ENCODE peak calls at places on chromosome 4, in nine cellular contexts. I is CD4-positive, CD25-positive, alpha-beta regulatory T cell; M is endodermal cell; W is lung; O is heart right ventricle; U is PC-3; J is RWPE1; K is GM23338; Y is HCT116. A is an unnamed sample.

GRCh38 chr4:24794916-24795665 is at the start of gene SOD3:
- DNase-seq in O (peak), U (peak), M (peak), K (peak), W (peak), J (no peak), Y (no peak), I (no peak), A (no peak)

GRCh38 chr4:184769285-184769825 is 35.5 kb upstream of the CENPU start:
- DNase-seq in I (no peak), K (no peak), W (no peak), M (no peak), Y (no peak), J (no peak), U (no peak), O (no peak), A (no peak)

GRCh38 chr4:6938237-6938636 is 28.6 kb downstream of the TBC1D14 start:
- DNase-seq in O (peak), I (no peak), W (no peak), K (no peak), Y (no peak), J (no peak), M (no peak), U (no peak), A (no peak)

GRCh38 chr4:182212211-182212761 is 30.9 kb upstream of the TENM3 start:
- DNase-seq in O (peak), W (peak), J (no peak), M (no peak), I (no peak), K (peak), Y (no peak), U (no peak), A (no peak)

GRCh38 chr4:102779204-102779603 is 18.4 kb upstream of the MANBA start:
- DNase-seq in M (no peak), U (no peak), W (no peak), J (no peak), O (no peak), Y (no peak), K (no peak), I (no peak), A (no peak)

GRCh38 chr4:112099701-112100289 is 45.5 kb upstream of the FAM241A start:
- DNase-seq in Y (peak), O (no peak), U (peak), M (peak), I (peak), K (peak), J (peak), W (no peak), A (no peak)

GRCh38 chr4:103375278-103375677 is 177.1 kb upstream of the CENPE start:
- DNase-seq in I (no peak), W (no peak), Y (peak), K (no peak), M (no peak), J (peak), O (no peak), U (peak), A (no peak)

GRCh38 chr4:168188754-168189153 is 96.4 kb downstream of the ANXA10 start:
- DNase-seq in U (no peak), W (no peak), O (no peak), J (no peak), Y (no peak), K (no peak), M (no peak), I (no peak), A (no peak)

GRCh38 chr4:128285085-128286023 is 2.3 kb downstream of the PGRMC2 start:
- DNase-seq in O (no peak), J (no peak), Y (no peak), W (no peak), I (no peak), M (no peak), U (peak), K (no peak), A (no peak)

DNA sequence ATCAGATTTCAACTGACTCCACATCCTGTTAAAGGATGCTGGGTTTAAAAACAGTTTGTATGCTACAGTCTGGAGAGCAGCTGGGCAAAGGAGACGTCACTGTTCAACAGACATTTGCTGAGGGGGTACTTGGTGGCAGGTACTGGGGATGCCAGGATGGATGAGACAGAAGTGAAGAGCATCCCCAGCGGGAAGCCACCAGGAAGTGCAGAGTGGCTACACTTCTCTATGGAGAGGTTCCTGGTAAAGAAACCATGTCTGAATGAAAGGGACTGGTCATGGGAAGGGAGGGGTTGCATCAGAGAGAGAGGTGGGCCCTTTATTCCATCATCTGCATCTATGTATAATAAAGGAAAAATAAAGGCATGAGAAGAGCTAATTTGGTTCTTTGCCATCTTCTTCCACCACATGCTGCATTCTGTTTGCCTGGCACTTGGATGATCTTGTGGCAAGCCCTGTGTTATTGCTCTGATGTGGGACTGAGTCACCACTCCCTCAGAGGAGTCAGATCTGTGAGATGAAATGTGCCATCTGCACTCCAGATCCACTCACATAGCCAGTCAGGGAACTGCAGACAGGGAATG is 144.9 kb downstream of the SOWAHB start:
- DNase-seq in O (no peak), M (no peak), W (no peak), U (peak), Y (peak), I (no peak), K (no peak), J (peak), A (peak)
- H3K27ac ChIP-seq in O (peak), M (no peak), W (no peak), U (peak), Y (peak), I (no peak), K (peak), J (peak), A (peak)

DNA sequence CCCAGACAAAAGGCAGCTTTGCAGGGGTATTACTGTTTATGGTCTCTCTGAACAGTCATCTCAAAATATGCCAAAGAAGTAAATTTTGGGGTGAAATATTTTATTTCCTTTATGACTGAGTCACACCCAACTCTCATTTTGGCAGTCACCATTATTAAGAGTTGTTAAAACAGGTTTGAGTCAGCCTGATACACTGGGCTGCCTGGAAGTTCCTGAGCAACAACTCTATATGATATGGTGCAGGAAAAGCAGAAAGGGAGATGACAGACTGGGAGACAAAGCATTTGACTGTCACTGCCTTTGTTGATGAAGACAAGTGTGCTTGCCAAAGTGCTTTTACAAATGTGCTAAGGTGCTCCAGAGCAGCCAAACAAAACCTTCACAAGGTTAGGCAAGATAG is 1263.5 kb downstream of the PCDH7 start:
- DNase-seq in J (no peak), M (no peak), I (no peak), K (no peak), Y (no peak), U (no peak), W (no peak), O (no peak), A (peak)
- H3K27ac ChIP-seq in J (no peak), M (no peak), I (no peak), K (no peak), Y (no peak), U (no peak), W (no peak), O (no peak), A (no peak)

GRCh38 chr4:74197123-74197522 is 39.2 kb downstream of the MTHFD2L start:
- DNase-seq in I (no peak), K (no peak), Y (no peak), W (no peak), U (peak), O (no peak), M (no peak), J (no peak), A (no peak)
- H3K27ac ChIP-seq in I (no peak), K (no peak), Y (no peak), W (no peak), U (peak), O (no peak), M (no peak), J (no peak), A (no peak)

GRCh38 chr4:87119965-87120364 is 100.5 kb downstream of the KLHL8 start:
- DNase-seq in I (no peak), O (no peak), Y (no peak), J (no peak), K (no peak), M (no peak), W (no peak), U (no peak), A (no peak)
- H3K27ac ChIP-seq in I (no peak), O (peak), Y (no peak), J (peak), K (peak), M (no peak), W (no peak), U (no peak), A (peak)

GRCh38 chr4:90799895-90800294 is 672.7 kb downstream of the CCSER1 start:
- DNase-seq in M (no peak), O (no peak), W (no peak), K (no peak), I (no peak), Y (no peak), J (no peak), U (no peak), A (no peak)
- H3K27ac ChIP-seq in M (no peak), O (no peak), W (no peak), K (no peak), I (no peak), Y (no peak), J (no peak), U (no peak), A (no peak)

GRCh38 chr4:771464-771863 is 54.5 kb downstream of the CPLX1 start:
- DNase-seq in J (no peak), W (no peak), U (no peak), M (no peak), I (no peak), O (no peak), Y (no peak), K (no peak), A (no peak)

GRCh38 chr4:770022-770421 is 55.9 kb downstream of the CPLX1 start:
- DNase-seq in O (no peak), W (no peak), U (no peak), M (no peak), K (no peak), J (no peak), I (no peak), Y (no peak), A (no peak)

GRCh38 chr4:772118-772517 is 53.8 kb downstream of the CPLX1 start:
- DNase-seq in Y (no peak), M (no peak), U (no peak), W (no peak), O (no peak), K (no peak), J (no peak), I (no peak), A (no peak)

GRCh38 chr4:772776-773175 is 53.2 kb downstream of the CPLX1 start:
- DNase-seq in I (no peak), M (no peak), O (no peak), Y (no peak), W (no peak), J (no peak), K (no peak), U (no peak), A (no peak)

GRCh38 chr4:773214-773613 is 52.7 kb downstream of the CPLX1 start:
- DNase-seq in O (peak), K (no peak), M (no peak), J (no peak), W (no peak), Y (no peak), I (no peak), U (no peak), A (no peak)
- H3K27ac ChIP-seq in O (peak), K (no peak), M (no peak), J (peak), W (no peak), Y (no peak), I (no peak), U (no peak), A (no peak)

DNA sequence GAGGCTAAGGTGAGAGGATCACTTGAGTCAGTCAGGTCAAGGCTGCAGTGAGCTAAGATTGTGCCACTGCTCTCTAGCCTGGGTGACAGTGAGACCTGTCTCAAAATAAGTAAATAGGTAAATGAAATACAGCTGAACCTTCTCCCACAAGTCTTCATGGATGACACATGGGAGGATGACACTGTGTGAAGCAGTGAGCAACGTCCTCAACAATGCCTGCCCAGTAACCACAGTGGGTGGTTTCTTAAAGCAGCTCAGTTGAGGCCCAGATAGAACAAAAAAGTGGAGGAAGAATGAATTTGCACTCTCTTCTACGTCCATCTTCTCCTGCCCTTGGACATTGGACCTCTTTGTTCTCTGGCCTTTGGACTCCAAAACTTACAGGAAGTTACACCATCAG is 52.7 kb downstream of the MSX1 start:
- DNase-seq in Y (no peak), W (no peak), K (no peak), O (no peak), M (no peak), U (no peak), I (no peak), J (no peak), A (no peak)
- H3K27ac ChIP-seq in Y (no peak), W (no peak), K (no peak), O (no peak), M (no peak), U (no peak), I (no peak), J (no peak), A (no peak)

GRCh38 chr4:98421106-98421505 is 159.9 kb downstream of the RAP1GDS1 start:
- DNase-seq in Y (no peak), M (no peak), O (no peak), U (no peak), I (no peak), K (no peak), J (no peak), W (no peak), A (no peak)

DNA sequence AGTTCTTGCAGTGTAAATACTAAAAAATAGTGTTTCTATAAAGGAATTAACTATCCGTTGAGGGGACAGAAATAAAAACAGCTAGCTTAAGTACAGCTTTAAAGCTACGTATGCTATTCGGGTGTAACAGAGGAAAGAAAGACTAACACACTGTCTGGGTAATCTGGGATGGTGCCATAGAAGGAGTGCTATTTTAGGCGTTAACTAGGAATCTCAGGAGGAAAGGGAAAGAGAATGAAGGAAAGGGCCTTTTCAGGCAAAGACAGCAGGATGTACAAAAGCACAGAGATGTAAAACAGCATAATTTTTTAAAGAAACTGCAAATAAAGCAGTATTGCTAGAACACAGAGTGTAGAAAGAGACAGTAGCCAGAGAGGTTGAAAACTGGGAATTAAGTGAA is 161.8 kb downstream of the RAP1GDS1 start:
- DNase-seq in U (no peak), M (no peak), J (no peak), W (no peak), O (no peak), I (no peak), Y (no peak), K (no peak), A (no peak)
- H3K27ac ChIP-seq in U (no peak), M (no peak), J (no peak), W (no peak), O (no peak), I (no peak), Y (no peak), K (no peak), A (no peak)